ENCODE peak calls at places on chromosomes 5 and 9, in six cellular contexts. O, E, X, V, Q and C are unnamed samples.

GRCh38 chr5:78716221-78716620 is 67.6 kb upstream of the LHFPL2 start:
- DNase-seq in O (no peak), E (no peak), X (no peak), V (no peak), Q (no peak), C (no peak)

GRCh38 chr9:77462066-77462465 is 186.1 kb downstream of the GNA14 start:
- DNase-seq in O (peak), E (no peak), X (no peak), V (no peak), Q (no peak), C (no peak)

GRCh38 chr5:179731791-179732411 is 721 bp upstream of the MAML1 start:
- DNase-seq in O (no peak), E (peak), X (peak), V (peak), Q (peak), C (peak)

GRCh38 chr9:5920860-5921328 is 30.2 kb downstream of the MLANA start:
- DNase-seq in O (no peak), E (peak), X (no peak), V (no peak), Q (no peak), C (peak)

GRCh38 chr9:122614362-122614761 is at the start of gene OR1Q1:
- DNase-seq in O (no peak), E (no peak), X (no peak), V (no peak), Q (no peak), C (no peak)

GRCh38 chr5:5983261-5983660 is 395.1 kb downstream of the MED10 start:
- DNase-seq in O (no peak), E (no peak), X (no peak), V (no peak), Q (no peak), C (no peak)

GRCh38 chr9:86126998-86127972 is 27.9 kb upstream of the GOLM1 start:
- DNase-seq in O (peak), E (peak), X (no peak), V (no peak), Q (peak), C (peak)

GRCh38 chr5:17217421-17218352 is at the start of gene BASP1:
- DNase-seq in O (peak), E (no peak), X (peak), V (peak), Q (peak), C (no peak)

GRCh38 chr5:150801117-150801927 is 22.8 kb downstream of the SMIM3 start:
- DNase-seq in O (peak), E (peak), X (no peak), V (no peak), Q (peak), C (peak)

GRCh38 chr9:123957168-123957721 is 27.3 kb upstream of the DENND1A start:
- DNase-seq in O (no peak), E (no peak), X (no peak), V (no peak), Q (no peak), C (no peak)

GRCh38 chr9:4375424-4376195 is 75.7 kb upstream of the GLIS3 start:
- DNase-seq in O (no peak), E (peak), X (no peak), V (no peak), Q (no peak), C (peak)

GRCh38 chr9:73805111-73805510 is 653.4 kb downstream of the ANXA1 start:
- DNase-seq in O (no peak), E (no peak), X (no peak), V (no peak), Q (no peak), C (no peak)

GRCh38 chr9:93223241-93224180 is 39.6 kb downstream of the WNK2 start:
- DNase-seq in O (no peak), E (peak), X (no peak), V (no peak), Q (peak), C (peak)

GRCh38 chr9:97563458-97564135 is 62.1 kb downstream of the TMOD1 start:
- DNase-seq in O (peak), E (no peak), X (peak), V (no peak), Q (no peak), C (no peak)

GRCh38 chr5:24623018-24623417 is 21.8 kb downstream of the CDH10 start:
- DNase-seq in O (no peak), E (no peak), X (no peak), V (no peak), Q (no peak), C (no peak)

GRCh38 chr5:42423285-42424152 is at the start of gene GHR:
- DNase-seq in O (peak), E (peak), X (peak), V (no peak), Q (peak), C (peak)

GRCh38 chr9:127778280-127779135 is at the start of gene SH2D3C:
- DNase-seq in O (no peak), E (no peak), X (peak), V (no peak), Q (no peak), C (no peak)

GRCh38 chr5:174755103-174755502 is 30.7 kb downstream of the MSX2 start:
- DNase-seq in O (no peak), E (no peak), X (no peak), V (no peak), Q (no peak), C (no peak)

GRCh38 chr5:172724658-172725183 is 46.3 kb downstream of the DUSP1 start:
- DNase-seq in O (no peak), E (no peak), X (peak), V (no peak), Q (no peak), C (no peak)

GRCh38 chr5:1314564-1314982 is 19.7 kb upstream of the TERT start:
- DNase-seq in O (no peak), E (no peak), X (peak), V (no peak), Q (no peak), C (no peak)

GRCh38 chr5:103433216-103433615 is 129.4 kb downstream of the NUDT12 start:
- DNase-seq in O (no peak), E (no peak), X (no peak), V (no peak), Q (no peak), C (no peak)

GRCh38 chr5:114363837-114364236 is 2.0 kb downstream of the KCNN2 start:
- DNase-seq in O (peak), E (no peak), X (no peak), V (no peak), Q (no peak), C (no peak)

GRCh38 chr5:179143446-179143845 is 83.3 kb downstream of the ZNF354C start:
- DNase-seq in O (peak), E (no peak), X (no peak), V (no peak), Q (no peak), C (peak)

GRCh38 chr5:96431376-96432244 is 1.4 kb downstream of the PCSK1 start:
- DNase-seq in O (peak), E (no peak), X (no peak), V (no peak), Q (no peak), C (no peak)

GRCh38 chr5:105956456-105957177 is 1714.1 kb downstream of the EFNA5 start:
- DNase-seq in O (no peak), E (no peak), X (no peak), V (no peak), Q (no peak), C (no peak)

GRCh38 chr5:169142264-169142970 is 158.5 kb downstream of the SLIT3 start:
- DNase-seq in O (no peak), E (no peak), X (no peak), V (no peak), Q (peak), C (peak)

GRCh38 chr5:93800988-93801811 is 59.8 kb upstream of the POU5F2 start:
- DNase-seq in O (peak), E (no peak), X (no peak), V (no peak), Q (no peak), C (peak)

GRCh38 chr5:172868436-172868923 is 34.4 kb downstream of the ERGIC1 start:
- DNase-seq in O (no peak), E (no peak), X (no peak), V (no peak), Q (no peak), C (no peak)

GRCh38 chr9:121267689-121268597 is at the start of gene GSN:
- DNase-seq in O (peak), E (no peak), X (peak), V (peak), Q (peak), C (no peak)

GRCh38 chr5:32231929-32232328 is 57.8 kb upstream of the GOLPH3 start:
- DNase-seq in O (no peak), E (no peak), X (peak), V (no peak), Q (no peak), C (no peak)